ENCODE peak calls at places on chromosomes 11 and 22, in eight cellular contexts. T, N, M, U, C, X, L and F are unnamed samples.

GRCh38 chr11:65479184-65480145 is 19.4 kb upstream of the MALAT1 start:
- DNase-seq in T (no peak), X (peak), L (no peak), N (no peak), U (peak), C (no peak), M (peak), F (no peak)

GRCh38 chr22:35313311-35314121 is 13.8 kb downstream of the TOM1 start:
- DNase-seq in N (peak), L (peak), M (no peak), U (peak), T (no peak), C (no peak), X (no peak), F (no peak)

GRCh38 chr22:19266547-19267086 is 24.9 kb downstream of the CLTCL1 start:
- DNase-seq in T (no peak), N (no peak), L (no peak), C (no peak), M (no peak), X (no peak), U (no peak), F (no peak)

GRCh38 chr11:118142809-118143208 is 9.8 kb downstream of the SCN4B start:
- DNase-seq in T (no peak), N (no peak), M (no peak), C (no peak), X (no peak), U (no peak), L (peak), F (no peak)

GRCh38 chr11:18243783-18244362 is 4.6 kb downstream of the SAA2 start:
- DNase-seq in N (peak), T (no peak), C (peak), L (peak), X (no peak), U (no peak), M (peak), F (peak)

GRCh38 chr11:100739636-100740035 is 52.5 kb downstream of the ARHGAP42 start:
- DNase-seq in X (no peak), T (no peak), C (no peak), N (no peak), U (no peak), M (no peak), L (no peak), F (no peak)

GRCh38 chr11:69263736-69264052 is 30.3 kb upstream of the MYEOV start:
- DNase-seq in U (no peak), M (no peak), T (no peak), X (peak), C (no peak), L (no peak), N (no peak), F (no peak)

GRCh38 chr11:28058333-28058732 is 49.6 kb downstream of the KIF18A start:
- DNase-seq in U (no peak), X (no peak), L (no peak), N (no peak), C (no peak), T (no peak), M (no peak), F (no peak)

DNA sequence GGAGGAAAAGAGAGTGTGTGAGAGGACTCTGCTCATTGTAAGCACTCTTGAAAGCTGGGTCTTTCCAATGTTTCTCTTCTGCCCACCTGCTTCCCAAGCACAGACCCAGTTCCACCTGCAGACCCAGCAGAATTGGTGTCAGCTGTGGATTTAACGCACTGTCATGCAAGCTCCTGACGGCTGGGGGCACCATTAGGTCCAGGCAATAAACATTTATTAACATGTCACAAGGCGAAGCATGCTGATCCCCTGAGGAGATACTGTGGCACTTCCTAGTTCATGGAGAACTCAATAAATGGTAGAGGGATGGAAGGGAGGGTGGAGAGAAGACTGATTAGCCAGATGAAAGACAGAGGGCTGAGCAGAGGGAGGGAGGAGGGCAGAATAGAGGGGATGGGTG is 68.3 kb upstream of the TSPAN18 start:
- DNase-seq in M (peak), C (no peak), T (no peak), X (no peak), L (no peak), U (no peak), N (peak), F (no peak)
- TF ChIP-seq CTCF in M (peak), C (no peak), T (no peak), X (peak), L (no peak), U (no peak), N (peak), F (no peak)

DNA sequence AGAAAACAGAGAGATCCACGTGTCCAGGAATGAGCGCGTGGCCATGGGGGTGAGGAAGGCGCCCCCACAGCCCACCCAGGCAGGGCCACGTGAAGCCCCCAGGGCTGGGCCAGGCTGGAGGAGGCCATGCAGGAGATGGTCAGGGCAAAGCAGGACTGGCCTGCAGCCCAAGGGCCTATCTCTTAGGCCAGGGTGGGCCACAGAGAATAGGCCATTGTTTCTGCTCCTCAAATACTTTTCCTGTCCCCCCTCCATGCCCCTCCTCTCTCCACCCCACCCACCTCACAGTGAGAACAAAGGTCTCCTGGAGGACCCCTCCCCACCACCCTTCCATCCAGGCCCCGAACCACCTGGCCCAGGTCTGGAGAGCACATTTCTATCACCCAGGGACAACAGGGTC is 8.3 kb upstream of the CDC42EP1 start:
- DNase-seq in U (no peak), M (no peak), N (no peak), X (no peak), L (no peak), C (no peak), T (no peak), F (no peak)
- TF ChIP-seq CTCF in U (no peak), M (no peak), N (no peak), X (no peak), L (no peak), C (no peak), T (no peak), F (no peak)

DNA sequence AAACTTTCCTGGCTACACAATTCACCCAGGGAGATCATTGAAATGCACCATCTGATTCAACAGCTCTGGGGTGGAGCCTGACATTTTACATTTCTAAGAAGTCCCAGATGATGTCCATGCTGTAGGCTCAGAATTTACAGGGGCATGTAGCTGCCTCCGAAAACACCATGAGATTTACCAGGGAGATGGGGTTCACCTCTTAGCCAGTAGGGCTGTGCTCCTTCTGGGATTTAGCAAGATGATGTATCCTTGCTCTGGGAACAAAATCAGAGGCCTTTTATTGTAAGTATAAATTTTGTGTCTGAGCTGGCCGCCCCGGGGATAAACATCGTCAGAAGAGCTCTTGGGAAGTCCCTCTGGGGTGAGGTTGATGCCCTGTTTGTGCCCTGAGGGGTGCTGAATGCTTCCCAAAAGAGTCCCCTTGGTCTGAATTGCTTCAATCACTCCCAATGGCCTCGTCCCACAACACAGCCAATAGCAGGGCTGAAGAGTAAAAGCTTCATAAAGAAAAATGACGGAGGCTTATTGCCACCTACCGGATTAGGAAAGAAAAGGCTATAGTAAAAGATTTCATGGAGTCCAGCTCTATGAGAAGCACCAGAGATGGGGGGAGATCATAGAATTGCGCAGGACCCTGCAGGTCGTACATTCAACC is 33.4 kb upstream of the API5 start:
- DNase-seq in M (peak), T (no peak), U (no peak), X (no peak), L (no peak), C (no peak), N (peak), F (no peak)
- TF ChIP-seq CTCF in M (peak), T (peak), U (no peak), X (peak), L (no peak), C (peak), N (peak), F (no peak)

GRCh38 chr11:77199346-77199745 is 71.3 kb downstream of the MYO7A start:
- DNase-seq in U (peak), L (peak), T (no peak), X (peak), C (no peak), N (no peak), M (no peak), F (no peak)

GRCh38 chr11:77200351-77200750 is 72.3 kb downstream of the MYO7A start:
- DNase-seq in X (no peak), L (no peak), C (no peak), T (no peak), U (no peak), M (no peak), N (no peak), F (no peak)

GRCh38 chr11:77196961-77197360 is 68.9 kb downstream of the MYO7A start:
- DNase-seq in T (no peak), C (no peak), L (peak), X (peak), U (no peak), M (no peak), N (no peak), F (no peak)

GRCh38 chr11:77197626-77198320 is 69.7 kb downstream of the MYO7A start:
- DNase-seq in C (no peak), L (peak), M (no peak), U (peak), X (peak), T (no peak), N (no peak), F (no peak)

GRCh38 chr11:77198440-77198849 is 70.4 kb downstream of the MYO7A start:
- DNase-seq in C (peak), N (peak), M (peak), T (no peak), X (peak), U (peak), L (peak), F (no peak)
- TF ChIP-seq CTCF in C (peak), N (peak), M (peak), T (peak), X (no peak), U (no peak), L (no peak), F (no peak)